ENCODE peak calls at places on chromosome 12, in six cellular contexts. P is sigmoid colon, T is ovary, K is suprapubic skin, G is tibial nerve, U is HepG2. E is an unnamed sample.

GRCh38 chr12:21852251-21852650 is 77.7 kb upstream of the KCNJ8 start:
- DNase-seq in P (no peak), T (no peak), K (no peak), G (no peak), U (no peak), E (no peak)

GRCh38 chr12:12985817-12986408 is 14.2 kb downstream of the HEBP1 start:
- DNase-seq in T (no peak), K (no peak), G (no peak), U (peak; percentile 11), P (no peak), E (no peak)

GRCh38 chr12:14777271-14777670 is 26.0 kb downstream of the WBP11 start:
- DNase-seq in K (no peak), G (no peak), U (peak; percentile 77), T (no peak), P (no peak), E (peak; percentile 72)

GRCh38 chr12:26239127-26239500 is 43.7 kb downstream of the SSPN start:
- DNase-seq in T (no peak), K (no peak), G (no peak), P (no peak), U (no peak), E (no peak)

GRCh38 chr12:76037130-76038105 is 5.8 kb upstream of the PHLDA1 start:
- DNase-seq in P (no peak), T (no peak), K (no peak), G (peak; percentile 48), U (peak; percentile 77), E (no peak)

GRCh38 chr12:59036341-59036740 is 116.0 kb upstream of the LRIG3 start:
- DNase-seq in U (no peak), T (no peak), G (no peak), K (no peak), P (no peak), E (no peak)

GRCh38 chr12:101876861-101877815 is at the start of gene DRAM1:
- DNase-seq in G (peak; percentile 83), T (peak; percentile 94), K (peak; percentile 95), P (peak; percentile 96), U (peak; percentile 79), E (peak; percentile 94)

GRCh38 chr12:109625131-109625559 is 51.6 kb downstream of the MVK start:
- DNase-seq in K (no peak), U (no peak), G (no peak), P (no peak), T (no peak), E (no peak)

GRCh38 chr12:118326971-118327370 is 45.7 kb downstream of the TAOK3 start:
- DNase-seq in K (no peak), G (no peak), U (no peak), P (no peak), T (no peak), E (no peak)

GRCh38 chr12:101230547-101230946 is 20.5 kb upstream of the SLC5A8 start:
- DNase-seq in P (no peak), G (no peak), U (no peak), T (no peak), K (no peak), E (no peak)

GRCh38 chr12:8035440-8036010 is 3.0 kb downstream of the FOXJ2 start:
- DNase-seq in K (no peak), T (no peak), P (no peak), G (no peak), U (no peak), E (no peak)

GRCh38 chr12:113241191-113242017 is 20.1 kb downstream of the TPCN1 start:
- DNase-seq in G (peak; percentile 57), U (peak; percentile 25), P (no peak), K (no peak), T (no peak), E (peak; percentile 36)

GRCh38 chr12:53950441-53950781 is 4.3 kb upstream of the HOXC12 start:
- DNase-seq in P (no peak), U (no peak), T (no peak), K (no peak), G (no peak), E (no peak)

GRCh38 chr12:52988933-52989332 is 17.3 kb upstream of the EIF4B start:
- DNase-seq in P (no peak), U (no peak), G (no peak), K (no peak), T (no peak), E (no peak)

GRCh38 chr12:9751204-9752144 is 9.2 kb downstream of the CD69 start:
- DNase-seq in P (no peak), K (no peak), G (no peak), U (peak; percentile 27), T (no peak), E (no peak)

GRCh38 chr12:11673666-11674464 is 24.4 kb downstream of the ETV6 start:
- DNase-seq in G (no peak), P (no peak), K (no peak), U (no peak), T (no peak), E (no peak)

GRCh38 chr12:45235087-45236025 is 19.5 kb downstream of the ANO6 start:
- DNase-seq in G (no peak), U (peak; percentile 16), P (peak; percentile 68), K (no peak), T (peak; percentile 41), E (no peak)

GRCh38 chr12:130152386-130152785 is 9.9 kb upstream of the FZD10 start:
- DNase-seq in P (no peak), U (no peak), T (no peak), K (no peak), G (no peak), E (no peak)

GRCh38 chr12:121366063-121366459 is 13.8 kb upstream of the ANAPC5 start:
- DNase-seq in G (no peak), P (no peak), T (no peak), U (no peak), K (no peak), E (no peak)

GRCh38 chr12:96368233-96368632 is 32.0 kb downstream of the CDK17 start:
- DNase-seq in U (no peak), P (no peak), T (no peak), K (no peak), G (no peak), E (no peak)

GRCh38 chr12:12718382-12718761 is 1.2 kb downstream of the CDKN1B start:
- DNase-seq in U (no peak), P (no peak), K (no peak), T (no peak), G (no peak), E (no peak)

GRCh38 chr12:78018146-78018910 is 187.6 kb downstream of the NAV3 start:
- DNase-seq in U (peak; percentile 3), G (no peak), T (no peak), P (peak; percentile 70), K (no peak), E (no peak)

GRCh38 chr12:53480425-53481107 is 18.7 kb downstream of the MAP3K12 start:
- DNase-seq in T (no peak), K (no peak), G (no peak), U (no peak), P (peak; percentile 52), E (no peak)

GRCh38 chr12:67714648-67715047 is 66.1 kb downstream of the DYRK2 start:
- DNase-seq in P (no peak), T (no peak), K (no peak), G (no peak), U (no peak), E (no peak)

GRCh38 chr12:19382111-19382526 is 57.2 kb upstream of the AEBP2 start:
- DNase-seq in K (peak; percentile 23), T (no peak), G (no peak), U (peak; percentile 9), P (peak; percentile 14), E (peak; percentile 3)

DNA sequence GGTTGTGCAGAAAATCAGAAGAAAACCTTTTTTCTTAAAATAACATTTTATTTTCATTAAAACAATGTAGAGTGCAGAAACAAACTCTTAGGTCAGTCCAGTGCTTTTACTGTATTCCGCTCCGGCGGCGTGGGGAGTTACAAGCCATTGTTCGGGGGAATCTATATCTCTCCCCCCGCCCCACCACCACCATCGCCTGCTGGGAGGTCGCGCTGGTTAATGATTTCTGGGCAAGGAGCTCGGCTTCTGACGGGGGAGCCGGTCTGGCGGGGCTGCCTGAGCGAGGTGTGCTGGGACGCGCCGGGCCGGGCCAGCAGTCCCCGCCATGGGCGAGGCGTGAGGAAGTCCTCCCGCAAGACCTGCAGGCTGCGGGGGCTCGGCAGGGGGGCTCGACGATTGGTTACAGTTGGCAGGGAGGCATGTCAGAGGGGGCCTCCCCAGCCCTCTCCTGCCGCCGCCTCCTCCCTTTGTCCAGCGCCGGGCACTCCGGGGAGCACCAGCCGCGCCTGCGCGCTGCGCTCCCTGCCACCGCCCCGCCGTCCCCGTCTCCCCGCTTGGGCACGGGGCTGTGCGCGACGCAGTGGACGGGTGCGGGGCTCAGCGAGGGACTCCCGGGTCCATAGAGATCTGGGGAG is 1.0 kb upstream of the DUSP6 start:
- DNase-seq in P (peak; percentile 86), U (peak; percentile 89), T (peak; percentile 61), K (peak; percentile 85), G (peak; percentile 33), E (peak; percentile 73)
- TF ChIP-seq EP300 in P (no peak), U (no peak), T (no peak), K (no peak), G (no peak), E (no peak)

DNA sequence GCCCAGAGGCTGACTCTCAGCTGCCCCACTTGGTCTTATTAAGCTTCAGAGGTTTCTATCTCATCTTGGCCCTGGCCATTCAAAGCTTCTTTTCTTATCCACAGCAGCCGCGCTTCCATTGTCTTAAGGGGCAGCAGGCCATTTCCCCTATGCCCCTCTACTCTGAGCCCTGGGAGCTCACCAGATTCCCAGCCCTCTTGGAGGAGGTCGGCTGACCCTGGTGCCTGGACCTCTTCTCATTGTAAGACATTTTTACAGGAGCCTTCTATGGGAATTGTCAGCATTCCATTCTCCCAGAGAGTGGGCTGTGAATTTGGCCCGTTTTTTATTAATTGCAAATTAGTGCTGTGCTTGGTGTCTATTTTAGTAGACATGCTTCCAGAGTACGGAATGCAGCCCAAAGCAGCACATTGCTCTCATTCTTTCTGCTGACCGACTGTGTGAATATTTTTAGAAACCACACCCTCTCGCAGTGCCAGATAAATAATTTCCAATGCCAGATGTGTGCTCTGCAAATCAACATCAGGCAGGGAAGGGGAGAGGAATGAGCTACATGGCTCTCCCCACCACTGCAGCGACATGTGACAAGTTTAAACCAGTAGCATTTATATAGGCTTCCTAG is 58.5 kb downstream of the NUAK1 start:
- DNase-seq in G (peak; percentile 40), T (no peak), U (no peak), K (no peak), P (no peak), E (no peak)
- H3K36me3 ChIP-seq in G (no peaks in the 10 kb centered on the region), T (no peaks in the 10 kb centered on the region), U (peaks cover 1% of the 10 kb centered on the region), K (peaks cover 64% of the 10 kb centered on the region), P (no peaks in the 10 kb centered on the region), E (peaks cover 18% of the 10 kb centered on the region)

GRCh38 chr12:117019866-117020265 is 79.3 kb downstream of the TESC start:
- DNase-seq in G (no peak), U (no peak), P (peak; percentile 39), K (no peak), T (no peak), E (peak; percentile 17)
- TF ChIP-seq EP300 in G (no peak), U (no peak), P (no peak), K (no peak), T (no peak), E (no peak)

GRCh38 chr12:111454716-111455447 is 49.2 kb downstream of the SH2B3 start:
- DNase-seq in P (peak; percentile 28), G (no peak), K (peak; percentile 38), U (no peak), T (no peak), E (no peak)
- H3K36me3 ChIP-seq in P (peaks cover 58% of the 10 kb centered on the region), G (peaks cover 5% of the 10 kb centered on the region), K (peaks cover 84% of the 10 kb centered on the region), U (peaks cover 38% of the 10 kb centered on the region), T (no peaks in the 10 kb centered on the region), E (peaks cover 64% of the 10 kb centered on the region)

GRCh38 chr12:2752676-2753371 is 41.9 kb upstream of the FKBP4 start:
- DNase-seq in U (peak; percentile 44), G (peak; percentile 47), K (no peak), T (peak; percentile 90), P (peak; percentile 76), E (peak; percentile 79)
- TF ChIP-seq EP300 in U (no peak), G (no peak), K (no peak), T (no peak), P (no peak), E (no peak)

E was measured in stomach.